ENCODE peak calls at places on chromosomes 2 and 18, in five cellular contexts. One of them, this sample, is unnamed.

GRCh38 chr18:10524507-10525425 is 1.1 kb upstream of the NAPG start:
- DNase-seq in AG09309: peak
- DNase-seq in EL: peak
- DNase-seq in stimulated activated CD4-positive, alpha-beta T cell treated with anti-CD3 and anti-CD28 coated beads, Interleukin-2, amount 100 ng/mL, for 48 hours: no peak
- DNase-seq in memory B cell: no peak
- DNase-seq in this sample: peak

GRCh38 chr2:231038483-231039293 is 1.4 kb downstream of the C2orf72 start:
- DNase-seq in AG09309: no peak
- DNase-seq in EL: no peak
- DNase-seq in stimulated activated CD4-positive, alpha-beta T cell treated with anti-CD3 and anti-CD28 coated beads, Interleukin-2, amount 100 ng/mL, for 48 hours: no peak
- DNase-seq in memory B cell: no peak
- DNase-seq in this sample: no peak

GRCh38 chr18:8998481-8999217 is 103.8 kb upstream of the NDUFV2 start:
- DNase-seq in AG09309: no peak
- DNase-seq in EL: peak
- DNase-seq in stimulated activated CD4-positive, alpha-beta T cell treated with anti-CD3 and anti-CD28 coated beads, Interleukin-2, amount 100 ng/mL, for 48 hours: no peak
- DNase-seq in memory B cell: no peak
- DNase-seq in this sample: no peak

GRCh38 chr2:175600024-175600831 is 401.8 kb downstream of the LNPK start:
- DNase-seq in AG09309: peak
- DNase-seq in EL: peak
- DNase-seq in stimulated activated CD4-positive, alpha-beta T cell treated with anti-CD3 and anti-CD28 coated beads, Interleukin-2, amount 100 ng/mL, for 48 hours: no peak
- DNase-seq in memory B cell: no peak
- DNase-seq in this sample: no peak

GRCh38 chr2:172642301-172643020 is 86.6 kb downstream of the PDK1 start:
- DNase-seq in AG09309: no peak
- DNase-seq in EL: no peak
- DNase-seq in stimulated activated CD4-positive, alpha-beta T cell treated with anti-CD3 and anti-CD28 coated beads, Interleukin-2, amount 100 ng/mL, for 48 hours: no peak
- DNase-seq in memory B cell: no peak
- DNase-seq in this sample: no peak

GRCh38 chr2:20595439-20596192 is 55.3 kb downstream of the HS1BP3 start:
- DNase-seq in AG09309: no peak
- DNase-seq in EL: peak
- DNase-seq in stimulated activated CD4-positive, alpha-beta T cell treated with anti-CD3 and anti-CD28 coated beads, Interleukin-2, amount 100 ng/mL, for 48 hours: no peak
- DNase-seq in memory B cell: peak
- DNase-seq in this sample: peak

GRCh38 chr2:20634430-20635095 is 16.3 kb downstream of the HS1BP3 start:
- DNase-seq in AG09309: no peak
- DNase-seq in EL: peak
- DNase-seq in stimulated activated CD4-positive, alpha-beta T cell treated with anti-CD3 and anti-CD28 coated beads, Interleukin-2, amount 100 ng/mL, for 48 hours: no peak
- DNase-seq in memory B cell: no peak
- DNase-seq in this sample: peak

GRCh38 chr2:145985517-145985916 is 1465.6 kb upstream of the ZEB2 start:
- DNase-seq in AG09309: no peak
- DNase-seq in EL: no peak
- DNase-seq in stimulated activated CD4-positive, alpha-beta T cell treated with anti-CD3 and anti-CD28 coated beads, Interleukin-2, amount 100 ng/mL, for 48 hours: no peak
- DNase-seq in memory B cell: no peak
- DNase-seq in this sample: no peak

GRCh38 chr2:228747478-228747877 is 523.6 kb downstream of the PID1 start:
- DNase-seq in AG09309: no peak
- DNase-seq in EL: no peak
- DNase-seq in stimulated activated CD4-positive, alpha-beta T cell treated with anti-CD3 and anti-CD28 coated beads, Interleukin-2, amount 100 ng/mL, for 48 hours: no peak
- DNase-seq in memory B cell: no peak
- DNase-seq in this sample: no peak

GRCh38 chr2:190184460-190184859 is 121.9 kb upstream of the MSTN start:
- DNase-seq in AG09309: no peak
- DNase-seq in EL: no peak
- DNase-seq in stimulated activated CD4-positive, alpha-beta T cell treated with anti-CD3 and anti-CD28 coated beads, Interleukin-2, amount 100 ng/mL, for 48 hours: no peak
- DNase-seq in memory B cell: no peak
- DNase-seq in this sample: no peak

GRCh38 chr18:23341383-23341782 is 111.7 kb upstream of the RIOK3 start:
- DNase-seq in AG09309: no peak
- DNase-seq in EL: no peak
- DNase-seq in stimulated activated CD4-positive, alpha-beta T cell treated with anti-CD3 and anti-CD28 coated beads, Interleukin-2, amount 100 ng/mL, for 48 hours: no peak
- DNase-seq in memory B cell: no peak
- DNase-seq in this sample: no peak

GRCh38 chr2:213274143-213274542 is 10.1 kb upstream of the SPAG16 start:
- DNase-seq in AG09309: no peak
- DNase-seq in EL: no peak
- DNase-seq in stimulated activated CD4-positive, alpha-beta T cell treated with anti-CD3 and anti-CD28 coated beads, Interleukin-2, amount 100 ng/mL, for 48 hours: no peak
- DNase-seq in memory B cell: no peak
- DNase-seq in this sample: no peak

GRCh38 chr2:99401841-99402240 is 64.7 kb downstream of the EIF5B start:
- DNase-seq in AG09309: no peak
- DNase-seq in EL: no peak
- DNase-seq in stimulated activated CD4-positive, alpha-beta T cell treated with anti-CD3 and anti-CD28 coated beads, Interleukin-2, amount 100 ng/mL, for 48 hours: no peak
- DNase-seq in memory B cell: no peak
- DNase-seq in this sample: no peak

GRCh38 chr2:217671043-217671442 is 331.8 kb downstream of the TNS1 start:
- DNase-seq in AG09309: no peak
- DNase-seq in EL: no peak
- DNase-seq in stimulated activated CD4-positive, alpha-beta T cell treated with anti-CD3 and anti-CD28 coated beads, Interleukin-2, amount 100 ng/mL, for 48 hours: no peak
- DNase-seq in memory B cell: no peak
- DNase-seq in this sample: no peak

GRCh38 chr2:12685145-12685544 is 31.6 kb upstream of the TRIB2 start:
- DNase-seq in AG09309: no peak
- DNase-seq in EL: no peak
- DNase-seq in stimulated activated CD4-positive, alpha-beta T cell treated with anti-CD3 and anti-CD28 coated beads, Interleukin-2, amount 100 ng/mL, for 48 hours: no peak
- DNase-seq in memory B cell: no peak
- DNase-seq in this sample: no peak

GRCh38 chr2:219521066-219521880 is 7.0 kb downstream of the ASIC4 start:
- DNase-seq in AG09309: no peak
- DNase-seq in EL: peak
- DNase-seq in stimulated activated CD4-positive, alpha-beta T cell treated with anti-CD3 and anti-CD28 coated beads, Interleukin-2, amount 100 ng/mL, for 48 hours: no peak
- DNase-seq in memory B cell: no peak
- DNase-seq in this sample: peak

GRCh38 chr2:204892506-204893255 is 347.4 kb downstream of the PARD3B start:
- DNase-seq in AG09309: peak
- DNase-seq in EL: peak
- DNase-seq in stimulated activated CD4-positive, alpha-beta T cell treated with anti-CD3 and anti-CD28 coated beads, Interleukin-2, amount 100 ng/mL, for 48 hours: no peak
- DNase-seq in memory B cell: no peak
- DNase-seq in this sample: peak

GRCh38 chr18:79786781-79787526 is 10.8 kb upstream of the KCNG2 start:
- DNase-seq in AG09309: peak
- DNase-seq in EL: peak
- DNase-seq in stimulated activated CD4-positive, alpha-beta T cell treated with anti-CD3 and anti-CD28 coated beads, Interleukin-2, amount 100 ng/mL, for 48 hours: no peak
- DNase-seq in memory B cell: no peak
- DNase-seq in this sample: no peak

GRCh38 chr2:226115102-226115831 is 684.4 kb downstream of the IRS1 start:
- DNase-seq in AG09309: peak
- DNase-seq in EL: peak
- DNase-seq in stimulated activated CD4-positive, alpha-beta T cell treated with anti-CD3 and anti-CD28 coated beads, Interleukin-2, amount 100 ng/mL, for 48 hours: no peak
- DNase-seq in memory B cell: no peak
- DNase-seq in this sample: peak

GRCh38 chr2:197391220-197391717 is 43.6 kb downstream of the SF3B1 start:
- DNase-seq in AG09309: no peak
- DNase-seq in EL: no peak
- DNase-seq in stimulated activated CD4-positive, alpha-beta T cell treated with anti-CD3 and anti-CD28 coated beads, Interleukin-2, amount 100 ng/mL, for 48 hours: no peak
- DNase-seq in memory B cell: no peak
- DNase-seq in this sample: no peak

GRCh38 chr2:165078913-165079312 is 123.6 kb upstream of the SLC38A11 start:
- DNase-seq in AG09309: no peak
- DNase-seq in EL: no peak
- DNase-seq in stimulated activated CD4-positive, alpha-beta T cell treated with anti-CD3 and anti-CD28 coated beads, Interleukin-2, amount 100 ng/mL, for 48 hours: no peak
- DNase-seq in memory B cell: no peak
- DNase-seq in this sample: no peak

GRCh38 chr2:228611171-228611570 is 429.7 kb upstream of the SPHKAP start:
- DNase-seq in AG09309: no peak
- DNase-seq in EL: no peak
- DNase-seq in stimulated activated CD4-positive, alpha-beta T cell treated with anti-CD3 and anti-CD28 coated beads, Interleukin-2, amount 100 ng/mL, for 48 hours: no peak
- DNase-seq in memory B cell: no peak
- DNase-seq in this sample: no peak

GRCh38 chr18:715626-716025 is 3.2 kb upstream of the ENOSF1 start:
- DNase-seq in AG09309: peak
- DNase-seq in EL: peak
- DNase-seq in stimulated activated CD4-positive, alpha-beta T cell treated with anti-CD3 and anti-CD28 coated beads, Interleukin-2, amount 100 ng/mL, for 48 hours: no peak
- DNase-seq in memory B cell: no peak
- DNase-seq in this sample: peak

GRCh38 chr18:55095579-55095978 is 136.3 kb upstream of the CCDC68 start:
- DNase-seq in AG09309: no peak
- DNase-seq in EL: no peak
- DNase-seq in stimulated activated CD4-positive, alpha-beta T cell treated with anti-CD3 and anti-CD28 coated beads, Interleukin-2, amount 100 ng/mL, for 48 hours: no peak
- DNase-seq in memory B cell: no peak
- DNase-seq in this sample: no peak

GRCh38 chr2:88190808-88191721 is 20.9 kb downstream of the THNSL2 start:
- DNase-seq in AG09309: no peak
- DNase-seq in EL: peak
- DNase-seq in stimulated activated CD4-positive, alpha-beta T cell treated with anti-CD3 and anti-CD28 coated beads, Interleukin-2, amount 100 ng/mL, for 48 hours: no peak
- DNase-seq in memory B cell: no peak
- DNase-seq in this sample: peak

GRCh38 chr2:45323344-45323743 is 287.7 kb downstream of the SRBD1 start:
- DNase-seq in AG09309: no peak
- DNase-seq in EL: no peak
- DNase-seq in stimulated activated CD4-positive, alpha-beta T cell treated with anti-CD3 and anti-CD28 coated beads, Interleukin-2, amount 100 ng/mL, for 48 hours: no peak
- DNase-seq in memory B cell: no peak
- DNase-seq in this sample: no peak

GRCh38 chr2:24121469-24121868 is 1.7 kb downstream of the PFN4 start:
- DNase-seq in AG09309: no peak
- DNase-seq in EL: no peak
- DNase-seq in stimulated activated CD4-positive, alpha-beta T cell treated with anti-CD3 and anti-CD28 coated beads, Interleukin-2, amount 100 ng/mL, for 48 hours: no peak
- DNase-seq in memory B cell: no peak
- DNase-seq in this sample: no peak

GRCh38 chr2:218990612-218991011 is 2.6 kb downstream of the CRYBA2 start:
- DNase-seq in AG09309: no peak
- DNase-seq in EL: no peak
- DNase-seq in stimulated activated CD4-positive, alpha-beta T cell treated with anti-CD3 and anti-CD28 coated beads, Interleukin-2, amount 100 ng/mL, for 48 hours: no peak
- DNase-seq in memory B cell: no peak
- DNase-seq in this sample: no peak